ENCODE peak calls at places on chromosome X, in five cellular contexts. Z is neural progenitor cell, K is tibial artery, J is cardiac muscle cell, L is left ventricle myocardium inferior. E is an unnamed sample. For H3K27me3, the result is how much of the 10 kb centered on the place peaks cover.

GRCh38 chrX:112731793-112732192 is 52.1 kb upstream of the LHFPL1 start:
- DNase-seq in Z (no peak), K (no peak), L (no peak), J (no peak), E (no peak)

GRCh38 chrX:108468486-108468885 is 28.8 kb downstream of the COL4A5 start:
- DNase-seq in Z (no peak), J (no peak), L (no peak), K (no peak), E (no peak)

GRCh38 chrX:150062292-150063137 is 124.2 kb upstream of the EOLA2 start:
- DNase-seq in Z (no peak), J (no peak), L (peak), K (peak), E (no peak)

GRCh38 chrX:43970528-43970927 is 2.7 kb downstream of the NDP start:
- DNase-seq in J (no peak), K (no peak), Z (no peak), L (no peak), E (no peak)

GRCh38 chrX:31058284-31058683 is 13.6 kb downstream of the FTHL17 start:
- DNase-seq in Z (no peak), L (no peak), J (no peak), K (no peak), E (no peak)

GRCh38 chrX:13485167-13485566 is 84.2 kb upstream of the EGFL6 start:
- DNase-seq in K (no peak), L (no peak), J (no peak), Z (no peak), E (no peak)

GRCh38 chrX:619451-619811 is 11.2 kb upstream of the SHOX start:
- DNase-seq in K (no peak), J (no peak), Z (no peak), L (no peak), E (no peak)

GRCh38 chrX:68571292-68572256 is 72.7 kb downstream of the YIPF6 start:
- DNase-seq in J (no peak), L (no peak), K (no peak), Z (no peak), E (no peak)

GRCh38 chrX:69051901-69052300 is 113.4 kb downstream of the PJA1 start:
- DNase-seq in Z (no peak), J (no peak), K (no peak), L (no peak), E (no peak)

GRCh38 chrX:66019974-66020373 is 19.9 kb downstream of the VSIG4 start:
- DNase-seq in J (no peak), Z (no peak), L (no peak), K (no peak), E (no peak)

GRCh38 chrX:8897259-8897658 is 96.1 kb upstream of the FAM9A start:
- DNase-seq in Z (no peak), K (no peak), L (no peak), J (no peak), E (no peak)

GRCh38 chrX:9856596-9856995 is 70.4 kb downstream of the SHROOM2 start:
- DNase-seq in J (no peak), K (no peak), Z (peak), L (no peak), E (no peak)

GRCh38 chrX:110795645-110796510 is at the start of gene CHRDL1:
- DNase-seq in K (peak), Z (peak), J (peak), L (peak), E (no peak)

DNA sequence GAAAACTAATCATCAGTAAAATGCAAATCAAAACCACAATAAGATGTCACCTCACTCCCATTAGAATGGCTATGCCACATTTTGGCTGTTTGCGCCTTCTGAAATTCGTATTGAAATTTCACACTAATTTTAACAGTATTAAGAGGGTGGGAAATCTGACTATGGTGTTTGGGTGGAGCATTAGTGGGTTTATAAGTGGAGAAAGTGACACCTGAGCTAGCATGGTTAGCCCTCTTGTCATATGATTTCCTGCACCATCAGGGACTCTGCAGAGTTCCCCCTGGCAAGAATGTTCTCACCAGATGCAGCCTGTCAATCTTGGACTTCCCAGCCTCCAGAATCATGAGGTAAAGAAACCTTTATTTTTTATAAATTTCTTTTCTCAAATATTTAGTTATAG is 31.6 kb upstream of the BRWD3 start:
- DNase-seq in J (no peak), Z (no peak), K (no peak), L (no peak), E (no peak)
- H3K27me3 ChIP-seq in J (under half), Z (under half), K (under half), L (under half), E (under half)

GRCh38 chrX:38570396-38570795 is 9.1 kb downstream of the TSPAN7 start:
- DNase-seq in Z (no peak), J (no peak), K (no peak), L (no peak), E (no peak)
- H3K4me3 ChIP-seq in Z (no peak), J (no peak), K (no peak), L (no peak), E (no peak)

GRCh38 chrX:106039920-106040319 is 1.4 kb upstream of the SERPINA7 start:
- DNase-seq in Z (peak), L (no peak), J (peak), K (no peak), E (no peak)

GRCh38 chrX:106037835-106038473 is 573 bp downstream of the SERPINA7 start:
- DNase-seq in J (no peak), K (no peak), L (no peak), Z (no peak), E (no peak)

GRCh38 chrX:106036716-106037115 is 1.8 kb downstream of the SERPINA7 start:
- DNase-seq in Z (no peak), K (no peak), L (no peak), J (no peak), E (no peak)

GRCh38 chrX:106035064-106035463 is 3.5 kb downstream of the SERPINA7 start:
- DNase-seq in Z (peak), K (no peak), J (peak), L (no peak), E (no peak)

GRCh38 chrX:106038625-106039024 is at the start of gene SERPINA7:
- DNase-seq in L (no peak), J (no peak), K (no peak), Z (no peak), E (no peak)
- H3K27me3 ChIP-seq in L (under half), J (under half), K (under half), Z (under half), E (under half)

GRCh38 chrX:118498755-118499154 is 3.1 kb downstream of the DOCK11 start:
- DNase-seq in Z (no peak), L (no peak), K (no peak), J (no peak), E (no peak)

GRCh38 chrX:118495958-118496762 is 545 bp downstream of the DOCK11 start:
- DNase-seq in L (peak), K (peak), J (no peak), Z (peak), E (no peak)

GRCh38 chrX:118496763-118497079 is 1.1 kb downstream of the DOCK11 start:
- DNase-seq in K (no peak), L (no peak), J (no peak), Z (peak), E (no peak)

GRCh38 chrX:118498351-118498750 is 2.7 kb downstream of the DOCK11 start:
- DNase-seq in Z (no peak), L (no peak), J (no peak), K (no peak), E (no peak)

GRCh38 chrX:118497180-118497814 is 1.7 kb downstream of the DOCK11 start:
- DNase-seq in L (no peak), K (no peak), Z (no peak), J (no peak), E (no peak)
- H3K4me3 ChIP-seq in L (peak), K (peak), Z (peak), J (peak), E (no peak)

E was measured in iPS DF 6.9.